ENCODE peak calls at places on chromosomes 4 and X, in five cellular contexts. Q is psoas muscle, Z is HCT116, R is HAP-1, I is GM23248. P is an unnamed sample. For H3K4me1, the result is how much of the 10 kb centered on the place peaks cover.

GRCh38 chr4:65538571-65538970 is 131.7 kb downstream of the EPHA5 start:
- DNase-seq in Q (no peak), Z (no peak), R (no peak), I (peak), P (no peak)

GRCh38 chr4:123709336-123709735 is 312.7 kb downstream of the SPRY1 start:
- DNase-seq in Q (no peak), Z (peak), R (no peak), I (peak), P (no peak)

GRCh38 chrX:9278475-9279270 is 186.2 kb upstream of the TBL1X start:
- DNase-seq in Q (no peak), Z (no peak), R (no peak), I (peak), P (no peak)

GRCh38 chr4:100933628-100934027 is 413.7 kb downstream of the PPP3CA start:
- DNase-seq in Q (no peak), Z (no peak), R (no peak), I (peak), P (no peak)

GRCh38 chr4:4328840-4329239 is 38.8 kb downstream of the ZBTB49 start:
- DNase-seq in Q (no peak), Z (no peak), R (no peak), I (no peak), P (no peak)

GRCh38 chrX:24485976-24486680 is 21.0 kb downstream of the PDK3 start:
- DNase-seq in Q (no peak), Z (no peak), R (no peak), I (no peak), P (no peak)

GRCh38 chrX:50988649-50989048 is 78.1 kb downstream of the BMP15 start:
- DNase-seq in Q (no peak), Z (no peak), R (peak), I (peak), P (peak)

GRCh38 chr4:30716671-30717207 is 3.4 kb upstream of the PCDH7 start:
- DNase-seq in Q (no peak), Z (no peak), R (peak), I (peak), P (no peak)

GRCh38 chr4:46329118-46329976 is 60.6 kb downstream of the GABRA2 start:
- DNase-seq in Q (no peak), Z (no peak), R (peak), I (peak), P (peak)

GRCh38 chr4:87880106-87880505 is 47.3 kb downstream of the MEPE start:
- DNase-seq in Q (no peak), Z (no peak), R (no peak), I (no peak), P (no peak)

GRCh38 chrX:125291124-125291523 is 28.5 kb upstream of the TEX13C start:
- DNase-seq in Q (no peak), Z (no peak), R (no peak), I (no peak), P (no peak)
- H3K4me1 ChIP-seq in Q (under half), Z (under half), R (under half), I (under half), P (under half)

GRCh38 chr4:108142870-108143269 is 25.9 kb downstream of the LEF1 start:
- DNase-seq in Q (no peak), Z (no peak), R (no peak), I (no peak), P (no peak)
- H3K4me1 ChIP-seq in Q (under half), Z (under half), R (under half), I (under half), P (under half)

GRCh38 chr4:89616382-89616781 is 220.6 kb downstream of the SNCA start:
- DNase-seq in Q (no peak), Z (no peak), R (no peak), I (no peak), P (no peak)

GRCh38 chr4:89614155-89614554 is 222.8 kb downstream of the SNCA start:
- DNase-seq in Q (no peak), Z (no peak), R (no peak), I (no peak), P (no peak)

GRCh38 chr4:89619230-89619962 is 217.6 kb downstream of the SNCA start:
- DNase-seq in Q (no peak), Z (no peak), R (no peak), I (no peak), P (no peak)

GRCh38 chr4:89617256-89617655 is 219.7 kb downstream of the SNCA start:
- DNase-seq in Q (no peak), Z (no peak), R (no peak), I (peak), P (no peak)

DNA sequence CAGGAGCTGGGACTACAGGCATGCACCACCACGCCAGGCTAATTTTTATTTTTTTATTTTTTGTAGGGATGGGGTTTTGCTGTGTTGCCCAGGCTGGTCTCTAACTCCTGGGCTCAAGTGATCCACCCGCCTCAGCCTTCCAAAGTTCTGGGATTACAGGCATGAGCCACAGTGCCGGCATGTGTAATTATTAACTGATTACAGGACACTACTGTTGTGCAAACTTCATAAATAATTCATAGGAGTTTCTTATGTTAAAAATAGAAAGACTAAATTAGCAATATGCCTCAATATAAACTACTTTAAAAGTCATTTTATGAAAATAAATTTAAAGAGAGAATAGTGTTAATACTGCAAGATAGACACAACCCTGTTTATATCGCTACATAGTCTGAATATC is 221.9 kb downstream of the SNCA start:
- DNase-seq in Q (no peak), Z (no peak), R (no peak), I (no peak), P (no peak)
- H3K4me1 ChIP-seq in Q (under half), Z (under half), R (under half), I (under half), P (under half)

GRCh38 chr4:78776729-78777555 is 792 bp downstream of the BMP2K start:
- DNase-seq in Q (peak), Z (peak), R (peak), I (peak), P (peak)
- H3K4me1 ChIP-seq in Q (under half), Z (under half), R (under half), I (under half), P (under half)

GRCh38 chrX:147917700-147918694 is 6.3 kb downstream of the FMR1 start:
- DNase-seq in Q (no peak), Z (no peak), R (no peak), I (peak), P (no peak)
- H3K4me1 ChIP-seq in Q (under half), Z (under half), R (half or more), I (under half), P (under half)

GRCh38 chr4:159150838-159151390 is 48.0 kb downstream of the RAPGEF2 start:
- DNase-seq in Q (no peak), Z (no peak), R (no peak), I (no peak), P (peak)

GRCh38 chr4:159153669-159154068 is 50.8 kb downstream of the RAPGEF2 start:
- DNase-seq in Q (no peak), Z (no peak), R (no peak), I (no peak), P (no peak)

GRCh38 chr4:159155119-159155518 is 52.2 kb downstream of the RAPGEF2 start:
- DNase-seq in Q (no peak), Z (no peak), R (no peak), I (no peak), P (no peak)

GRCh38 chr4:159150380-159150779 is 47.5 kb downstream of the RAPGEF2 start:
- DNase-seq in Q (no peak), Z (no peak), R (no peak), I (no peak), P (no peak)

DNA sequence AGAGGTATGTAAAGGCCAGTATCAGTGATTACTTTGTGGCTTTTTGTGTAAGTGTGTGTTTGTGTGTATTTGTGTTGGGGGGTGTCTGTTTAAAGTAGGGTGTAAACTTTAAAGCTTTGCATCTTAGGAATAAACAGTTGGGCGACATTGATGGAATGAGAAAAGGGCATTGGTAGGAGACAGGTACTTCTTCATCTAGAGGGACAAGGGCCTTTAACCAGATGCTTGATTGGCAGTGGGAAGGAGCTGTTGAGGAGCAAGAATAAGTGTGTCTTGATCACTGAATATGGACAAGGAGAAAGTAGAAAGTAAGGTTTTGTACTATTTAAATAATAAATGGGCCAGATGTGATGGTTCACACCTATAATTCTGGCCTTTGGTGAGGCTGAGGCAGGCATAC is 48.8 kb downstream of the RAPGEF2 start:
- DNase-seq in Q (no peak), Z (no peak), R (no peak), I (no peak), P (no peak)
- H3K4me1 ChIP-seq in Q (half or more), Z (under half), R (under half), I (under half), P (half or more)

P was measured in body of pancreas.